ENCODE peak calls at places on chromosomes 11 and 22, in eight cellular contexts. M is HL-60, G is AG04450, E is dorsolateral prefrontal cortex, X is B cell, Z is ovary, O is NB4, U is IMR-90. B is an unnamed sample.

GRCh38 chr11:86218125-86219081 is 26.1 kb upstream of the EED start:
- DNase-seq in X (peak), G (peak), E (peak), M (peak), O (peak), Z (peak), U (peak), B (peak)

GRCh38 chr11:16873289-16873688 is 134.8 kb downstream of the C11orf58 start:
- DNase-seq in E (no peak), Z (peak), M (no peak), U (no peak), G (no peak), O (no peak), X (no peak), B (no peak)

GRCh38 chr11:27281740-27282139 is 81.3 kb downstream of the CCDC34 start:
- DNase-seq in O (no peak), M (no peak), U (no peak), G (no peak), E (no peak), Z (no peak), X (no peak), B (no peak)

GRCh38 chr11:13114566-13115465 is 105.7 kb downstream of the RASSF10 start:
- DNase-seq in Z (no peak), X (no peak), O (peak), G (no peak), E (no peak), M (peak), U (no peak), B (no peak)

GRCh38 chr11:65493367-65494176 is 5.3 kb upstream of the MALAT1 start:
- DNase-seq in Z (peak), E (peak), G (no peak), U (peak), X (no peak), O (peak), M (no peak), B (peak)

GRCh38 chr22:46915978-46916730 is 153.7 kb downstream of the TBC1D22A start:
- DNase-seq in U (no peak), X (no peak), E (no peak), G (no peak), O (no peak), M (no peak), Z (no peak), B (no peak)

GRCh38 chr11:134412508-134413333 is 679 bp upstream of the B3GAT1 start:
- DNase-seq in X (peak), O (no peak), U (no peak), G (no peak), Z (peak), E (peak), M (no peak), B (no peak)

GRCh38 chr11:19951558-19952083 is 208.7 kb downstream of the DBX1 start:
- DNase-seq in Z (no peak), O (peak), M (no peak), E (no peak), X (peak), G (no peak), U (peak), B (peak)

GRCh38 chr11:128151338-128151737 is 436.0 kb downstream of the ETS1 start:
- DNase-seq in O (no peak), U (no peak), E (no peak), M (no peak), G (no peak), Z (no peak), X (no peak), B (no peak)

GRCh38 chr11:62545437-62546243 is 966 bp downstream of the AHNAK start:
- DNase-seq in E (no peak), M (peak), G (peak), Z (peak), U (peak), O (peak), X (peak), B (peak)

GRCh38 chr22:36430863-36431262 is 43.1 kb upstream of the MYH9 start:
- DNase-seq in E (no peak), O (no peak), M (no peak), G (no peak), U (peak), X (no peak), Z (no peak), B (no peak)

GRCh38 chr11:46075168-46075567 is 46.1 kb downstream of the PHF21A start:
- DNase-seq in Z (no peak), M (no peak), O (no peak), G (peak), E (no peak), X (no peak), U (peak), B (peak)

GRCh38 chr11:114610984-114611944 is 15.7 kb upstream of the NXPE4 start:
- DNase-seq in X (no peak), Z (no peak), G (no peak), E (no peak), U (peak), O (no peak), M (no peak), B (no peak)

GRCh38 chr11:126392638-126393023 is 37.1 kb downstream of the ST3GAL4 start:
- DNase-seq in X (no peak), O (peak), G (no peak), U (no peak), Z (peak), E (peak), M (peak), B (no peak)

GRCh38 chr11:62841361-62842170 is 2.2 kb upstream of the WDR74 start:
- DNase-seq in Z (peak), G (peak), U (peak), M (peak), E (peak), X (peak), O (peak), B (peak)

GRCh38 chr11:91952056-91952455 is 272.6 kb upstream of the FAT3 start:
- DNase-seq in O (no peak), Z (no peak), U (no peak), X (no peak), E (no peak), G (no peak), M (no peak), B (no peak)

GRCh38 chr11:33797879-33798278 is 23.6 kb upstream of the FBXO3 start:
- DNase-seq in M (no peak), O (no peak), Z (no peak), G (no peak), E (no peak), U (no peak), X (no peak), B (no peak)

GRCh38 chr11:72955466-72955865 is 141.3 kb downstream of the ATG16L2 start:
- DNase-seq in G (no peak), U (no peak), M (no peak), O (no peak), X (no peak), Z (no peak), E (no peak), B (no peak)

GRCh38 chr22:20949698-20950183 is 17.3 kb upstream of the AIFM3 start:
- DNase-seq in E (no peak), Z (no peak), M (no peak), G (no peak), U (no peak), O (no peak), X (no peak), B (no peak)

GRCh38 chr11:73227571-73228211 is 9.6 kb downstream of the P2RY2 start:
- DNase-seq in E (peak), U (no peak), O (no peak), G (no peak), X (no peak), M (no peak), Z (peak), B (no peak)

GRCh38 chr11:94767701-94768601 is at the start of gene AMOTL1:
- DNase-seq in O (peak), G (peak), M (peak), E (peak), U (peak), Z (peak), X (peak), B (peak)

GRCh38 chr11:79439893-79440450 is 858 bp downstream of the TENM4 start:
- DNase-seq in G (no peak), O (no peak), M (no peak), Z (peak), U (no peak), X (peak), E (peak), B (no peak)

GRCh38 chr11:6626971-6627761 is 7.9 kb upstream of the TPP1 start:
- DNase-seq in G (no peak), Z (peak), O (no peak), X (no peak), U (no peak), E (peak), M (no peak), B (no peak)

GRCh38 chr11:35169754-35170153 is 30.8 kb downstream of the CD44 start:
- DNase-seq in E (no peak), U (no peak), G (no peak), X (no peak), M (no peak), O (no peak), Z (no peak), B (no peak)

GRCh38 chr11:13229136-13229535 is 48.5 kb upstream of the BMAL1 start:
- DNase-seq in U (no peak), E (no peak), Z (no peak), M (no peak), X (no peak), G (no peak), O (no peak), B (no peak)

GRCh38 chr11:61480936-61481335 is 27.6 kb upstream of the LRRC10B start:
- DNase-seq in E (no peak), X (no peak), U (no peak), M (no peak), O (peak), G (no peak), Z (no peak), B (no peak)

GRCh38 chr11:126645206-126645605 is 289.7 kb downstream of the ST3GAL4 start:
- DNase-seq in U (no peak), M (no peak), X (no peak), O (no peak), Z (no peak), G (no peak), E (no peak), B (no peak)

GRCh38 chr22:36744413-36744765 is 31.5 kb downstream of the IFT27 start:
- DNase-seq in O (no peak), G (no peak), Z (no peak), E (no peak), X (no peak), M (no peak), U (no peak), B (no peak)

GRCh38 chr11:102267602-102268001 is 49.7 kb upstream of the BIRC3 start:
- DNase-seq in O (no peak), X (no peak), U (peak), M (no peak), E (no peak), G (no peak), Z (no peak), B (peak)

GRCh38 chr11:126594921-126595367 is 239.5 kb downstream of the ST3GAL4 start:
- DNase-seq in X (no peak), M (no peak), E (no peak), Z (no peak), O (no peak), U (no peak), G (no peak), B (no peak)

GRCh38 chr11:35792148-35792845 is 129.7 kb downstream of the TRIM44 start:
- DNase-seq in Z (no peak), M (no peak), O (no peak), G (no peak), X (no peak), E (no peak), U (no peak), B (peak)

GRCh38 chr11:11472096-11472495 is 119.0 kb upstream of the CSNK2A3 start:
- DNase-seq in U (no peak), X (no peak), M (no peak), E (no peak), G (no peak), O (peak), Z (no peak), B (no peak)

GRCh38 chr11:12810497-12810896 is 136.3 kb downstream of the TEAD1 start:
- DNase-seq in Z (peak), M (no peak), G (no peak), O (no peak), U (peak), E (no peak), X (no peak), B (no peak)

GRCh38 chr11:68798221-68798813 is 43.4 kb downstream of the CPT1A start:
- DNase-seq in X (peak), M (peak), Z (peak), O (peak), U (no peak), E (no peak), G (no peak), B (peak)
- TF ChIP-seq CTCF in X (peak), M (peak), Z (peak), O (peak), U (peak), E (no peak), G (peak), B (peak)

DNA sequence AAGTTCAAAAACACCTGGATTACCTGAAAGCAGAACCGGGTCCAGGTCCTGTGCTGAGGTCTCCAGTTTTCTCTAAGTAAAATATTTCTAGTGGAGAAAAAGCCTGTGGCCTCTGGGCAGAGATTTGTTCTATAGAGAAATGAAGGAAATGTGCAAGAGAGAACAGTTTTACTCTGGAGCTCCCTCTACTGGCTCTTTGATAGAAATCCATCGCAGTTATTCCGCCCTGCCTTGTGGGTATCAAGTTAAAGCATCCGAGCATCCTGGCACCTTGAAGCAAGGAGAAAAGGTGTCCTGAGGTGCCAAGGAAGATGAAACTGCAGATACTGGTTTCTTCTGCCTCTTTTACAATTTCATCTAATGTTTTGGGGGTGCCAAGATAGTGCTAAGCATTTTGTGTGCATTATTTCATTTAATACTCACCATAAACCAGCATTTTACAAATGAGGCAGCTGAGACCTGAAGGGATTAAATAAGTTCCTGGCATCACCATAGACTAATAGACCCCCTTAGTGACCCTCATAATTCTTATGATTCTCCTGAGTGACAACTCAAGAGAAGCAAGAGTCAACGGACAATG is 113.1 kb upstream of the HSD17B12 start:
- DNase-seq in E (no peak), M (peak), U (peak), G (peak), O (peak), X (no peak), Z (no peak), B (peak)
- TF ChIP-seq CTCF in E (peak), M (peak), U (peak), G (peak), O (peak), X (peak), Z (peak), B (peak)

DNA sequence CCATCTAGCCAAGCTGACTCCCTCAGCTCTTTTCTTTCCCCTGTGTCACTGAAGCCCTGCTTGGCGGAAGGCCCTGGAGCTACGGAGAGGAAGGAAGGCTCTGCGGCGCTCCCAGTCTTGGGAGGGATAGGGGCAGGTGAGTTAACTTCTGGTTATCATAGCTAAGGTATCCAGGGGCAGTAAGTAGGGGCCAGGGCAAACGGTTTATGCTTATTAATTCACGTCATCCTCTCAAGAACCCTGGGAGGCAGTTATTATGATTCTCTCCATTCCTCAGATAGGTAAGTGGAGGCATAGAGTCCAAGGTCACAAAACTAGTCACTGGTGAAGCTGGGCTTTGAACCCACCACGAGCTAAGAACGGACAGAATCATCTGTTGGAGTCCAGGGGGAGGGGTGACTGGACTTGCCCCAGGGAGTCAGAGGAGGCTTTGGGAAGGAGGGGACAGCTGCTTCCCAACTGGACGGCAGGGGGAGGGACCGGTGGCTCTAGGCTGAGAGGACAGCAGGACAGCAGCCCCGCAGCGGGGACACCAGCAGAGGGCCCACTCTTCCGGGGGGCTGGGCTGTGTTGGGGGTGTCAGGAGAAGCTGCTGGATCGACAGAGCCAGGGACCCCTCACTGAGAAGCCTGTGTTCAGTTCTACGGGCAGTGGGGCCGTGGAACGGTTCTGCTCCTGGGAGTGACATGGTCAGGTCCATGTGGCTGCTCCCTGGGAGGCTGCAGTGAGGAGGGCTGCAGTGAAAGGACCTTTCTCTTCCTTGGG is 3.5 kb downstream of the BAIAP2L2 start:
- DNase-seq in E (no peak), U (no peak), X (no peak), G (no peak), O (no peak), M (no peak), Z (no peak), B (no peak)
- TF ChIP-seq CTCF in E (no peak), U (no peak), X (no peak), G (no peak), O (no peak), M (no peak), Z (no peak), B (no peak)

GRCh38 chr11:124971810-124972209 is 17.8 kb downstream of the CCDC15 start:
- DNase-seq in Z (no peak), G (no peak), X (no peak), E (no peak), M (no peak), U (peak), O (no peak), B (no peak)

DNA sequence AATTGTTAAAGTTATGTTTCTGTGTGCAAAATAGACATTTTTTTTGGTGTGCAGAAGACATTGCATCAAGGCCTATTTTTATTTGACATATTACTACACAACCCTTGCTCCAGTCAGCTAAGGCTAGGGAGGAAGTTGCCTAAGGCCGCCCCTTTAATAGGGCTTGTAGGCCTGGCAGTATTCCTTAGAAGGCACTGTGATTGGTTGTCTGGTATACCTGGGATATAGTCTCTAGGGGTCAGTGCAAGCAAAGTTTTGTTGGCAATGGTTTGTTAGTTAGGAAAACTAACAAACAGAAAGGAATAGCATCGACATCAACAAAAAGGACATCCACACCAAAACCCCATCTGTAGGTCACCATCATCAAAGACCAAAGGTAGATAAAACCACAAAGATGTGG is 16.9 kb downstream of the CCDC15 start:
- DNase-seq in G (no peak), X (no peak), Z (no peak), M (peak), E (no peak), O (peak), U (peak), B (peak)
- TF ChIP-seq CTCF in G (no peak), X (no peak), Z (no peak), M (no peak), E (no peak), O (no peak), U (no peak), B (peak)

GRCh38 chr22:28600546-28601143 is 79.0 kb downstream of the TTC28 start:
- DNase-seq in Z (no peak), G (peak), M (peak), O (peak), E (no peak), U (peak), X (peak), B (peak)
- TF ChIP-seq CTCF in Z (peak), G (peak), M (no peak), O (peak), E (peak), U (peak), X (peak), B (peak)

DNA sequence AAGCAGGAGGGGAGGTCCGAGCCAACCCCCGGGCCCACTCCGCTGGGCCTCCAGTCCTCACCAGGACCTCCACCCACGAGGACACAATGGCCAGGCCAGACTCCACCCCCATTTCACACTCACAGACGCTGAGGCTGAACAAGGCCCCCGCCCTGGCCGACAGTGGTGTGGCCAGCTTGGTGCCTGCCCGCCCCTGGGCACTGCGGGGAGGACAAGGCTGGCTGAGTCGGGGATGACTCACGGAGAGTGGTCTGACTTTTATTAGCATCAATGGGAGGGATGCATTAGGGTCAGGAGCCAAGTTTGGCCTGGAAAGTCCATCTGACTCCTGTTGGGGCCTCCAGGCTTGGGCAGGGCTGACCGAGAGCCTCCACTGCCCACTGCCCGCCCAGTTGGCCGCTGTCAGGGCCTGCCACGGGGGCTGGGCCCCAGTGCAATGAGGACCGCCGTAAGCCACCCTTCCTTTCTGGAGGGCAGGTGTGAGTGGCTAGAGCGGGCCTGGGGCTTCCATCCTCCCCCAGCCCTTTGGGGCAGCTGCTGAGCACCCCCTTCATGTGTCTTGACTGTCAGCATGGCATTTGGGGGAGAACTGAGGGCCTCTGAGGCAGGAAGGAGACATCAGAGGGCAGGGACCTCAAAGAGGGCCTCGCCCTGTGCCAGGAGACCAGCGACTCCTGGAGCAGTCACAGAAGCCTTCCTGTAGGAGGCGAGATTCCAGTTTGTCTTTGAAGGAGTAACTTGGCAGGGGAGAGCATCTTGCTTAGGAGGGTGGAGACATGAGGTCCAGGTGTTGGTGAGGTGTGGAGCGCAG is 10.6 kb downstream of the TSPAN32 start:
- DNase-seq in X (no peak), Z (no peak), U (peak), G (no peak), O (peak), M (no peak), E (peak), B (peak)
- TF ChIP-seq CTCF in X (no peak), Z (no peak), U (no peak), G (no peak), O (peak), M (no peak), E (no peak), B (no peak)

GRCh38 chr11:122656631-122657101 is 1.1 kb downstream of the UBASH3B start:
- DNase-seq in U (peak), X (peak), G (no peak), Z (peak), M (peak), E (no peak), O (peak), B (no peak)
- TF ChIP-seq CTCF in U (peak), X (no peak), G (peak), Z (no peak), M (no peak), E (no peak), O (no peak), B (no peak)